ENCODE peak calls at places on chromosomes 5 and 9, in seven cellular contexts. C is posterior cingulate gyrus; F is non-pigmented ciliary epithelial cell; D is HTR-8/SVneo; B is left lung; Z is kidney tubule cell; X is stimulated activated CD4-positive, alpha-beta T cell treated with anti-CD3 and anti-CD28 coated beads, Interleukin-2, amount 100 ng/mL, for 48 hours. H is an unnamed sample.

GRCh38 chr5:160021818-160022446 is 13.0 kb downstream of the TTC1 start:
- DNase-seq in C (peak), F (no peak), D (peak), B (no peak), Z (peak), X (peak), H (peak)

GRCh38 chr9:14158911-14159310 is 155.0 kb downstream of the NFIB start:
- DNase-seq in C (no peak), F (no peak), D (no peak), B (no peak), Z (peak), X (no peak), H (peak)

GRCh38 chr9:116943970-116944369 is 256.9 kb downstream of the TRIM32 start:
- DNase-seq in C (no peak), F (no peak), D (no peak), B (no peak), Z (no peak), X (no peak), H (no peak)

GRCh38 chr5:104576677-104577076 is 1014.1 kb upstream of the NUDT12 start:
- DNase-seq in C (no peak), F (no peak), D (no peak), B (no peak), Z (no peak), X (no peak), H (no peak)

GRCh38 chr9:36037580-36038169 is 962 bp downstream of the RECK start:
- DNase-seq in C (peak), F (no peak), D (peak), B (no peak), Z (peak), X (no peak), H (peak)

GRCh38 chr5:107951322-107951721 is 280.6 kb upstream of the EFNA5 start:
- DNase-seq in C (no peak), F (no peak), D (no peak), B (no peak), Z (no peak), X (no peak), H (no peak)

GRCh38 chr9:113851860-113852259 is 24.2 kb upstream of the ZNF618 start:
- DNase-seq in C (no peak), F (no peak), D (no peak), B (no peak), Z (no peak), X (no peak), H (no peak)

GRCh38 chr5:151022511-151023018 is 2.2 kb downstream of the GPX3 start:
- DNase-seq in C (peak), F (no peak), D (no peak), B (no peak), Z (peak), X (no peak), H (peak)

GRCh38 chr5:123696948-123697347 is 185.0 kb downstream of the CSNK1G3 start:
- DNase-seq in C (peak), F (no peak), D (no peak), B (no peak), Z (peak), X (no peak), H (peak)

GRCh38 chr5:58938568-58939424 is 355.9 kb downstream of the RAB3C start:
- DNase-seq in C (no peak), F (no peak), D (no peak), B (no peak), Z (no peak), X (no peak), H (no peak)

GRCh38 chr9:101455656-101456235 is 20.2 kb upstream of the ALDOB start:
- DNase-seq in C (no peak), F (no peak), D (no peak), B (no peak), Z (no peak), X (no peak), H (no peak)

GRCh38 chr9:109536859-109537258 is 38.8 kb upstream of the PTPN3 start:
- DNase-seq in C (no peak), F (no peak), D (no peak), B (no peak), Z (no peak), X (no peak), H (no peak)

GRCh38 chr5:25500635-25501034 is 855.9 kb upstream of the CDH10 start:
- DNase-seq in C (no peak), F (no peak), D (no peak), B (no peak), Z (no peak), X (no peak), H (no peak)

GRCh38 chr5:150136841-150137167 is 18.8 kb downstream of the PDGFRB start:
- DNase-seq in C (no peak), F (no peak), D (no peak), B (no peak), Z (no peak), X (no peak), H (no peak)

GRCh38 chr5:173542159-173542558 is 74.3 kb downstream of the BOD1 start:
- DNase-seq in C (no peak), F (no peak), D (no peak), B (no peak), Z (no peak), X (no peak), H (no peak)

GRCh38 chr5:127072861-127073846 is at the start of gene C5orf63:
- DNase-seq in C (no peak), F (no peak), D (no peak), B (peak), Z (peak), X (peak), H (peak)